ENCODE peak calls at places on chromosomes 7 and 10, in nine cellular contexts. N is Panc1, E is psoas muscle, A is uterus, X is lung, Q is IMR-90, L is cardiac muscle cell, J is lower lobe of right lung, I is colonic mucosa. V is an unnamed sample.
A peak's percentile ranks its signal among the peaks of the same experiment; 100 is the strongest.

GRCh38 chr7:12757443-12757842 is 70.0 kb downstream of the ARL4A start:
- DNase-seq in N (no peak), E (no peak), A (no peak), X (no peak), Q (peak; percentile 91), L (no peak), J (no peak), I (no peak), V (peak; percentile 81)

GRCh38 chr7:6446977-6447588 is 671 bp downstream of the DAGLB start:
- DNase-seq in N (peak; percentile 92), E (peak; percentile 86), A (peak; percentile 70), X (peak; percentile 83), Q (peak; percentile 87), L (peak; percentile 62), J (peak; percentile 74), I (peak; percentile 91), V (peak; percentile 85)

GRCh38 chr7:34191766-34192550 is 286.6 kb downstream of the BMPER start:
- DNase-seq in N (no peak), E (no peak), A (no peak), X (no peak), Q (no peak), L (no peak), J (no peak), I (no peak), V (no peak)

GRCh38 chr7:132099163-132099562 is 477.1 kb downstream of the PLXNA4 start:
- DNase-seq in N (no peak), E (no peak), A (no peak), X (no peak), Q (no peak), L (no peak), J (no peak), I (no peak), V (no peak)

GRCh38 chr7:77687100-77687746 is 9.0 kb upstream of the RSBN1L start:
- DNase-seq in N (no peak), E (no peak), A (no peak), X (no peak), Q (peak; percentile 85), L (no peak), J (no peak), I (peak; percentile 15), V (no peak)

GRCh38 chr10:43803816-43804215 is 155.1 kb upstream of the ZNF32 start:
- DNase-seq in N (no peak), E (no peak), A (no peak), X (no peak), Q (no peak), L (no peak), J (no peak), I (no peak), V (no peak)

GRCh38 chr10:78255796-78256638 is 222.4 kb downstream of the RPS24 start:
- DNase-seq in N (peak; percentile 87), E (peak; percentile 59), A (peak; percentile 23), X (peak; percentile 82), Q (peak; percentile 99), L (peak; percentile 67), J (peak; percentile 52), I (peak; percentile 21), V (peak; percentile 95)

GRCh38 chr10:123755061-123755460 is 88.9 kb downstream of the GPR26 start:
- DNase-seq in N (no peak), E (no peak), A (no peak), X (no peak), Q (no peak), L (no peak), J (no peak), I (no peak), V (no peak)

GRCh38 chr10:91745086-91745831 is 53.0 kb upstream of the TNKS2 start:
- DNase-seq in N (peak; percentile 30), E (no peak), A (no peak), X (no peak), Q (no peak), L (peak; percentile 52), J (no peak), I (no peak), V (no peak)

DNA sequence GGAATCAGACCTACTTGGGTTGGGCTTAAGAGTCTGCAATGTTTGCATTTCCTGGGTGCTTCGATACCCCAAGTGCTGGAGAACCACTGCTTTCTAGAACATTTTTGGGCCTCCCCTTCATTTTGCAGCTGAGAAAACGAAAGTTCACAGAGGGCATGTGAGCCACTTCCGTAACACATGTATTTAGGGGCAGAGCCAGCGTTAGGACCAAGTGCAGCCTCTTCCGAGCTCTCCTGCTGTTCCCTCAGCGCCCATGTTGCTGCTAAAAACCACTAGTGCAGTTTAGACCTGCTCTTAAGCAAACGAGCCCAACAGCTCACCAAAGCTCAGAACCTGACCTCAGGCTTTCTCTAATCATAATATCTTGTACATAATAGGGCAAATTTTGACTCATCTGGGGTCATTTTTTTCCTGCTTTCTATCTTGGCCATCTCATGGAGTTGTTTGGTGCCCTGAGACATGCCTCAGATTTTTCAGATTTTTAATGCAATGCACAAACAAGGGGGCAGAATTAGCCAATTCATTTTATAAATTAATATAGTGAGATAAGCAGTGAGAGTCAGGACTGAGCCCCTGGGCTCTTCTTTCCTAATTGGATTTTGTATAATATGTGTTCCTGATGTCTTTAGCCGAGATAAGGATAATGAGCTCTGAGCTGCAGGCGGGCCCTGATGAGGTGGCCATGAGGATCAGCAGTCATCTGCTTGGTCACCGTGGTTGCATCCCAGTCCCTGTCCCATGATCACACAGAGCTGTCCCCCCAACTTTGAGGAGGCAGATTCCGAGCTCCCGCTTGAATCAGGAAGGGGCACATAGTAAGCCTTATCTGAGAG is 12.9 kb downstream of the BAG3 start:
- DNase-seq in N (no peak), E (no peak), A (no peak), X (no peak), Q (no peak), L (no peak), J (no peak), I (no peak), V (no peak)
- H3K4me3 ChIP-seq in N (peak overlapping the region; percentile 46), E (peak overlapping the region; percentile 46), A (no peak overlapping the region), X (no peak overlapping the region), Q (no peak overlapping the region), L (no peak overlapping the region), J (peak overlapping the region; percentile 4), I (no peak overlapping the region), V (no peak overlapping the region)

DNA sequence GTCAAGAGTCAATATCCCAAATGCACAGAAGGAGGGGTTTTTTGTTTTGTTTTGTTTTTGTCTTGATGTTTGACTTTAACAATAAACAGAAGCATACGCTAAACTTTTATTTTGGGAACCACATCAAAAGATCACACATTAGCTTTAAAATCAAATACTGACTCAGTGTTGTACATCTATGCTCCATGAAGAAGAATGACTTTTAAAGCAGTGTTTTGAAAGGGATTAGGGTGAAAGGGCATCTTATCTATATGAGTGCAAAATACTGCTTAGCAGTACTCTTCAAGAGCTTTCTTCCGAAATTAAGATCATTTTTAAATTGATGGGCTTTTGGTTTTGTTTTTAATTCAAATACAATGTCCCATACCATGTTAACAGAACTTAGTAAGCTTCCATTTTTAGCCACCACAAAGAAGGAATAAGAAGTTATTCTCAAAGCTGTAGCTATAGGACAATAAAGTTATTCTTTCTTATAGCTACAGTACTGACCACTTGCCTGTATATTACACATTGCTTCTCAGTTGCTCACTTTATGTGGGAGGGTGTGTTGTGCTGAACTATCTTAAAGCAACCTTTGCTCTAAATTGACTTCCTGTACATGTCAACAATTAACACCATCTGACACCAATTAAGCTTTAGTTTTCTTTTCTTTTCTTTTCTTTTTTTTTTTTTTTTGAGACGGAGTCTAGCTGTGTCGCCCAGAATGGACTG is 144.3 kb upstream of the KAT6B start:
- DNase-seq in N (no peak), E (no peak), A (no peak), X (no peak), Q (peak; percentile 27), L (no peak), J (no peak), I (no peak), V (no peak)
- H3K9me3 ChIP-seq in N (no peaks in the 10 kb centered on the region), E (no peaks in the 10 kb centered on the region), A (no peaks in the 10 kb centered on the region), X (no peaks in the 10 kb centered on the region), Q (no peaks in the 10 kb centered on the region), L (no peaks in the 10 kb centered on the region), J (no peaks in the 10 kb centered on the region), I (no peaks in the 10 kb centered on the region), V (no peaks in the 10 kb centered on the region)

GRCh38 chr7:158315326-158315725 is 272.3 kb downstream of the PTPRN2 start:
- DNase-seq in N (no peak), E (no peak), A (no peak), X (no peak), Q (no peak), L (no peak), J (no peak), I (no peak), V (no peak)

GRCh38 chr7:158314394-158314793 is 273.2 kb downstream of the PTPRN2 start:
- DNase-seq in N (no peak), E (no peak), A (no peak), X (no peak), Q (no peak), L (no peak), J (no peak), I (no peak), V (no peak)

GRCh38 chr7:158317238-158318205 is 270.1 kb downstream of the PTPRN2 start:
- DNase-seq in N (no peak), E (no peak), A (no peak), X (no peak), Q (no peak), L (no peak), J (no peak), I (no peak), V (no peak)

GRCh38 chr7:158316466-158317031 is 271.1 kb downstream of the PTPRN2 start:
- DNase-seq in N (no peak), E (no peak), A (no peak), X (no peak), Q (no peak), L (no peak), J (no peak), I (no peak), V (no peak)

GRCh38 chr7:158315881-158316280 is 271.7 kb downstream of the PTPRN2 start:
- DNase-seq in N (no peak), E (no peak), A (no peak), X (no peak), Q (no peak), L (no peak), J (no peak), I (no peak), V (no peak)
- H3K4me3 ChIP-seq in N (no peak overlapping the region), E (no peak overlapping the region), A (no peak overlapping the region), X (no peak overlapping the region), Q (no peak overlapping the region), L (no peak overlapping the region), J (no peak overlapping the region), I (no peak overlapping the region), V (no peak overlapping the region)

GRCh38 chr10:105148456-105148855 is 507.4 kb downstream of the SORCS3 start:
- DNase-seq in N (no peak), E (no peak), A (no peak), X (no peak), Q (no peak), L (no peak), J (no peak), I (no peak), V (no peak)

GRCh38 chr10:105149371-105149871 is 508.3 kb downstream of the SORCS3 start:
- DNase-seq in N (no peak), E (no peak), A (no peak), X (no peak), Q (no peak), L (no peak), J (no peak), I (no peak), V (no peak)

GRCh38 chr10:105150486-105150885 is 509.4 kb downstream of the SORCS3 start:
- DNase-seq in N (no peak), E (no peak), A (no peak), X (no peak), Q (no peak), L (no peak), J (no peak), I (no peak), V (no peak)

GRCh38 chr10:105146436-105146835 is 505.3 kb downstream of the SORCS3 start:
- DNase-seq in N (no peak), E (no peak), A (no peak), X (no peak), Q (no peak), L (no peak), J (no peak), I (no peak), V (no peak)

GRCh38 chr10:105148921-105149320 is 507.8 kb downstream of the SORCS3 start:
- DNase-seq in N (no peak), E (no peak), A (no peak), X (no peak), Q (no peak), L (no peak), J (no peak), I (no peak), V (no peak)
- H3K9me3 ChIP-seq in N (no peaks in the 10 kb centered on the region), E (no peaks in the 10 kb centered on the region), A (no peaks in the 10 kb centered on the region), X (no peaks in the 10 kb centered on the region), Q (peaks cover 6% of the 10 kb centered on the region), L (no peaks in the 10 kb centered on the region), J (no peaks in the 10 kb centered on the region), I (no peaks in the 10 kb centered on the region), V (no peaks in the 10 kb centered on the region)